ENCODE peak calls at places on chromosomes 7 and 10, in four cellular contexts. One of them, this sample, is unnamed.

GRCh38 chr10:110864662-110865140 is 7.0 kb upstream of the PDCD4 start:
- DNase-seq in RWPE1: no peak
- DNase-seq in astrocyte of the cerebellum: no peak
- DNase-seq in CD4-positive, alpha-beta T cell: peak
- DNase-seq in this sample: no peak

GRCh38 chr7:157302314-157302711 is 34.5 kb upstream of the DNAJB6 start:
- DNase-seq in RWPE1: no peak
- DNase-seq in astrocyte of the cerebellum: no peak
- DNase-seq in CD4-positive, alpha-beta T cell: peak
- DNase-seq in this sample: no peak

GRCh38 chr7:94395141-94396041 is 696 bp downstream of the COL1A2 start:
- DNase-seq in RWPE1: peak
- DNase-seq in astrocyte of the cerebellum: peak
- DNase-seq in CD4-positive, alpha-beta T cell: no peak
- DNase-seq in this sample: peak

GRCh38 chr7:79507161-79507560 is 53.7 kb upstream of the MAGI2 start:
- DNase-seq in RWPE1: no peak
- DNase-seq in astrocyte of the cerebellum: no peak
- DNase-seq in CD4-positive, alpha-beta T cell: no peak
- DNase-seq in this sample: no peak

GRCh38 chr10:96606216-96606615 is 19.4 kb upstream of the TM9SF3 start:
- DNase-seq in RWPE1: no peak
- DNase-seq in astrocyte of the cerebellum: no peak
- DNase-seq in CD4-positive, alpha-beta T cell: no peak
- DNase-seq in this sample: no peak

GRCh38 chr10:43691503-43691902 is 42.8 kb upstream of the ZNF32 start:
- DNase-seq in RWPE1: no peak
- DNase-seq in astrocyte of the cerebellum: no peak
- DNase-seq in CD4-positive, alpha-beta T cell: no peak
- DNase-seq in this sample: no peak

GRCh38 chr7:138875794-138876193 is 77.8 kb upstream of the ATP6V0A4 start:
- DNase-seq in RWPE1: no peak
- DNase-seq in astrocyte of the cerebellum: no peak
- DNase-seq in CD4-positive, alpha-beta T cell: peak
- DNase-seq in this sample: no peak

GRCh38 chr10:124123141-124123540 is 29.7 kb upstream of the CHST15 start:
- DNase-seq in RWPE1: no peak
- DNase-seq in astrocyte of the cerebellum: no peak
- DNase-seq in CD4-positive, alpha-beta T cell: no peak
- DNase-seq in this sample: no peak

GRCh38 chr10:12594448-12594944 is 245.1 kb downstream of the CAMK1D start:
- DNase-seq in RWPE1: no peak
- DNase-seq in astrocyte of the cerebellum: no peak
- DNase-seq in CD4-positive, alpha-beta T cell: peak
- DNase-seq in this sample: no peak

GRCh38 chr10:88728107-88728763 is 22.2 kb downstream of the LIPK start:
- DNase-seq in RWPE1: no peak
- DNase-seq in astrocyte of the cerebellum: no peak
- DNase-seq in CD4-positive, alpha-beta T cell: peak
- DNase-seq in this sample: no peak

GRCh38 chr10:6416892-6417512 is 163.1 kb downstream of the PRKCQ start:
- DNase-seq in RWPE1: peak
- DNase-seq in astrocyte of the cerebellum: peak
- DNase-seq in CD4-positive, alpha-beta T cell: no peak
- DNase-seq in this sample: no peak

GRCh38 chr7:113367187-113367586 is 248.8 kb upstream of the SMIM30 start:
- DNase-seq in RWPE1: no peak
- DNase-seq in astrocyte of the cerebellum: peak
- DNase-seq in CD4-positive, alpha-beta T cell: no peak
- DNase-seq in this sample: no peak

GRCh38 chr7:139680676-139681462 is 96.9 kb downstream of the HIPK2 start:
- DNase-seq in RWPE1: peak
- DNase-seq in astrocyte of the cerebellum: peak
- DNase-seq in CD4-positive, alpha-beta T cell: peak
- DNase-seq in this sample: no peak

GRCh38 chr7:17043012-17043877 is 161.5 kb upstream of the AGR3 start:
- DNase-seq in RWPE1: no peak
- DNase-seq in astrocyte of the cerebellum: no peak
- DNase-seq in CD4-positive, alpha-beta T cell: no peak
- DNase-seq in this sample: no peak

GRCh38 chr7:95583834-95584621 is 12.3 kb downstream of the PDK4 start:
- DNase-seq in RWPE1: no peak
- DNase-seq in astrocyte of the cerebellum: no peak
- DNase-seq in CD4-positive, alpha-beta T cell: no peak
- DNase-seq in this sample: no peak

GRCh38 chr7:135238112-135238744 is 4.6 kb downstream of the STRA8 start:
- DNase-seq in RWPE1: no peak
- DNase-seq in astrocyte of the cerebellum: no peak
- DNase-seq in CD4-positive, alpha-beta T cell: peak
- DNase-seq in this sample: no peak
- TF ChIP-seq CTCF in RWPE1: no peak
- TF ChIP-seq CTCF in astrocyte of the cerebellum: peak
- TF ChIP-seq CTCF in CD4-positive, alpha-beta T cell: no peak
- TF ChIP-seq CTCF in this sample: no peak

DNA sequence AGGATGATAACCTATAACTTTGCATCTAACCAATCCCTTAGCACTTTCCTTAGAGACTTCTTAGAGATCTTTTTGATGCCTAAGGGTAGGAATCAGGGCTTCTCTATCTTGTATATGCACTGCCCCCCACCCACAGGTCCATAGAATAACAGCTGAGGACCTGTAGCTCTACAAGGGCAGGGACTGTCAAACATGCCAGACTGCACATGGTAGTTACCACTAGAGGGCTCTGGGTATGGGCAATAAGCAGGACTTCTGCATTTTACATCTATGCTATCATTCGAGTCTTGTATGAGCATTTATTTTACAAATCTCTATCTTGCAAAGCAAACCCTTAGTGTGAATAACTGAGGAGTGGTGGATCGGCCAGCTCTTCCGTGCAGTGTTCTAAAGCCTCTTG is 219.1 kb downstream of the WDR11 start:
- DNase-seq in RWPE1: no peak
- DNase-seq in astrocyte of the cerebellum: no peak
- DNase-seq in CD4-positive, alpha-beta T cell: no peak
- DNase-seq in this sample: no peak
- TF ChIP-seq CTCF in RWPE1: no peak
- TF ChIP-seq CTCF in astrocyte of the cerebellum: no peak
- TF ChIP-seq CTCF in CD4-positive, alpha-beta T cell: no peak
- TF ChIP-seq CTCF in this sample: peak

DNA sequence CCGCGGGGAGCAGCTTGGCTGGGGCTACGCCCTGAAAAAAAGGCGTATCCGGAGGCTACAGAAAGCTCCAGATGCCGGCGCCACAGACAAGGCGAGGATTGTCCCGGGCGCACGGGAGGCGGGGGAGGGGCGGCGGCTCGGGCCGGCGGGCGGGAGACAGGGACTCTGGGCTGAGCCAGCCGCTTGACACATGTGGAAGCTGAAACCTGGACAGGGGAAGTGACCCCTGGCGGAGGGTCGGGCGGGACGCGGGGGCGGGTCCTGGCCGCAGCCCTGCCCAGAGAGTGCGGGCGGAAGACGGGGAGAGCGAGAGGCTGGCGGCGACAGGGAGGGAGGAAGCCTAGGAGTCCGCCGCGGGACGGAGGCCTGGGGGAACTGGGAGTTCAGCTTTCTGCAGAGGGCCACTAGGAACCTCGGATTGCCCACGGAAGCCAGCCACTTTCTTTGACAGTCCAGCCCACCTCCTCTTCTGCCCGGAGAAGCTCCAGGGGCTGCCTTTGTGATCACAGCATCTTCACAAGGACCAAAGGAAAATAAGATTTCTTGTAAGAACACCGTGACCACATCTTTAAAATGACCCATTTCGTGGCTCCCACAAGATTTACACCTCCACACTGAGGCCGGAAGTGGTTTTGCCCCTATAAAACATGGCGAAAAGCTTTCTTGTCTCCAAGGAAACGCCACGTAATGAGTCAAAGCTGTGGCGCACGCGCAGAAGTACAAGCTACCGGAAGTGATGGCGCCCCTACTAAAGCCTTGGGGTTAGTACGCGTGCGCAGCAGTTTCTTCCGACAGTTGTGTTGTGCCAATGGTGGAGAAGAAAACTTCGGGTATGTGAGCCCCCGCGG is at the start of the genes PLOD3 and ZNHIT1:
- DNase-seq in RWPE1: peak
- DNase-seq in astrocyte of the cerebellum: peak
- DNase-seq in CD4-positive, alpha-beta T cell: peak
- DNase-seq in this sample: peak
- TF ChIP-seq CTCF in RWPE1: no peak
- TF ChIP-seq CTCF in astrocyte of the cerebellum: no peak
- TF ChIP-seq CTCF in CD4-positive, alpha-beta T cell: no peak
- TF ChIP-seq CTCF in this sample: no peak

DNA sequence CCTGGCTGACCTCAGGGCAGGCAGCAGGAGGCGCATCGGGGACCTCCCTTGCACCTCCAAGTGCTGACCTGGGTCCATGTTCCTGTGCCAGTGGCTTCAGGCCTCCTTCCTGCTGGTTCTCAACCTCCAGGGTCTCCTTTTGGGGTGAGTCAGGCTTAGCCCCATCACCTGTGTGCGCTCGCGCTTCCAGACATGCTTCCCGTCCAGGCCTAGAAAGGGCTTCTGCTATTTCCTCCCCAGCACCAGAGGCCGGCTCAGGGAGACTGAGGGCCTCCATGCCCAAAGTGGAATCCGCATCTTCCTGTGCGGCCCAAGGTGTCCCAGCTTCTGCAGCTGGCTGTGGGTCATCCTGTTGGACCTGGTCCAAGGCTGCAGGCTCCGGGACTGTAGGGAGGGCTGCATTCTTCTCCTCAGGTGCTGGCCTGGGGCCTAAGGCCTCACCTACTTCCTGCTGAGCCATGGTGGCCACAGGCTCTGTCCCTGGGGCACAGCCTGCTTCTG is 5.9 kb downstream of the NACAD start:
- DNase-seq in RWPE1: no peak
- DNase-seq in astrocyte of the cerebellum: no peak
- DNase-seq in CD4-positive, alpha-beta T cell: no peak
- DNase-seq in this sample: no peak
- TF ChIP-seq CTCF in RWPE1: no peak
- TF ChIP-seq CTCF in astrocyte of the cerebellum: no peak
- TF ChIP-seq CTCF in CD4-positive, alpha-beta T cell: no peak
- TF ChIP-seq CTCF in this sample: no peak

DNA sequence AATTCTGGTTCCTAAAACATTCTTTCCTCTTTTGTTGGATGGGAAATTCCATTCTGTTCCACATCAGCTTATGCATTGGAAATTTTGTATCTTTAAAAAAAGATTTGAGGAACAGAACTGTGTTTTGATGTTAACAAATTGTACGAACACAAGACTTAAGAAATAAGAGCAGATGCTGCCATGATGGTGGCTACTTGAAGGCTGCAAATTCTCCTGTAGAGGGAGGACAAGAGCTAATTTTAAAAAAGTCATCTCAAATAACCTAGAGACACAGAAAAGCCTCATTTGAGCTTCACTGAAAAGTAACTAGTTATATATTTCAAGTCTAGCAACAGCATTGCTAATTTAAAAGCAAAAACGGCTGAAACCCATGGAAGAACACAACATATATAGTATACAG is 29.8 kb downstream of the NDUFB2 start:
- DNase-seq in RWPE1: no peak
- DNase-seq in astrocyte of the cerebellum: peak
- DNase-seq in CD4-positive, alpha-beta T cell: no peak
- DNase-seq in this sample: no peak
- TF ChIP-seq CTCF in RWPE1: peak
- TF ChIP-seq CTCF in astrocyte of the cerebellum: peak
- TF ChIP-seq CTCF in CD4-positive, alpha-beta T cell: no peak
- TF ChIP-seq CTCF in this sample: peak

DNA sequence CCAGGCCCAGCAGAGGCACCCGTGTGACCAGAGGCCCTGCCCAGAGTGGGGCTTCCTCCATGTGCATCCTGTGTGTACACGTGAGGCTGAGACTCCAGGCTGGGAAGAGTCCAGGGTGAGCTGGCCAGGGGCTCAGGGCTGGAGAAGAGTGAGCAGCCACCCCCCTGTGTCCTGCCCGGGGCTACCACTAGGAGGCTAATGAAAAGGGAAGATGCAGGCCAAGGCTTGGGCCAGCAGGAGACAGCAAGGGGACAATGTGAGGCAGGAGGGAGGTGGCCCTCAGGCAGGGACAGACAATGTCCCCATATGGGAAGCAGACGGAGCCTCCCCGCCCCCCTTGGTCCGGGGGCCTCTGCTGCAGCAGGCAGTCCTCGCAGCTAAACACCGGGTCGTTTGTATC is 102.0 kb downstream of the HIF1AN start:
- DNase-seq in RWPE1: no peak
- DNase-seq in astrocyte of the cerebellum: no peak
- DNase-seq in CD4-positive, alpha-beta T cell: no peak
- DNase-seq in this sample: no peak
- TF ChIP-seq CTCF in RWPE1: no peak
- TF ChIP-seq CTCF in astrocyte of the cerebellum: peak
- TF ChIP-seq CTCF in CD4-positive, alpha-beta T cell: no peak
- TF ChIP-seq CTCF in this sample: no peak

GRCh38 chr10:129583831-129584230 is 116.8 kb downstream of the MGMT start:
- DNase-seq in RWPE1: no peak
- DNase-seq in astrocyte of the cerebellum: no peak
- DNase-seq in CD4-positive, alpha-beta T cell: no peak
- DNase-seq in this sample: no peak

GRCh38 chr10:129589546-129589945 is 122.5 kb downstream of the MGMT start:
- DNase-seq in RWPE1: no peak
- DNase-seq in astrocyte of the cerebellum: no peak
- DNase-seq in CD4-positive, alpha-beta T cell: no peak
- DNase-seq in this sample: no peak

GRCh38 chr10:129581836-129582235 is 114.8 kb downstream of the MGMT start:
- DNase-seq in RWPE1: no peak
- DNase-seq in astrocyte of the cerebellum: no peak
- DNase-seq in CD4-positive, alpha-beta T cell: no peak
- DNase-seq in this sample: no peak

DNA sequence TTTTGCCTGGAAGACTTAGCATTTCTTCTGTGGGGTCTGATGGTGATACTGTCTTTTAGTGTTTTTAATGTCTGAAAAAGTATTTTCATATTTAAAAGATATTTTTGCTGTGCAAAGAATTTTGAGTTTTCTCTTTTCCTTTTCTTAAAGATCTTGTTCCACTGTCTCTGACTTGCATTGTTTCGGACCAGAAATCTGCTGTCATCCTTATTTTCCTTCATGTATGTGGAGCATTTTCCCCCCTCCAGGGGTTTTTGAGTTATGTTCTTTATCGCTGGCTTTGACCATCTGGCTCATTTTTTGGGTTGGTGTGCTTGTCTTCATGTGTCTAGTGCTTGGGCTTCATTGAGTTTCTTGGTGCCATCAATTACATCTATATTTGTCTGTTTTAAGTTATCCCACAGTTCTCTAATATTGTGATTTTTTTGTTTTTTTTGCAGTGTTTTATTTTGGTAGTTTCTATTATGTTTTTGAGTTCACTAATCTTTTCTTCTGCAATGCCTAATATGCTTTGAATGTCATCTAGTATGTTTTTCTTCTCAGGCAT is 119.9 kb downstream of the MGMT start:
- DNase-seq in RWPE1: no peak
- DNase-seq in astrocyte of the cerebellum: no peak
- DNase-seq in CD4-positive, alpha-beta T cell: no peak
- DNase-seq in this sample: no peak
- TF ChIP-seq CTCF in RWPE1: no peak
- TF ChIP-seq CTCF in astrocyte of the cerebellum: no peak
- TF ChIP-seq CTCF in CD4-positive, alpha-beta T cell: no peak
- TF ChIP-seq CTCF in this sample: no peak

GRCh38 chr7:81501220-81501619 is 268.6 kb downstream of the HGF start:
- DNase-seq in RWPE1: no peak
- DNase-seq in astrocyte of the cerebellum: peak
- DNase-seq in CD4-positive, alpha-beta T cell: no peak
- DNase-seq in this sample: no peak
- TF ChIP-seq CTCF in RWPE1: peak
- TF ChIP-seq CTCF in astrocyte of the cerebellum: peak
- TF ChIP-seq CTCF in CD4-positive, alpha-beta T cell: no peak
- TF ChIP-seq CTCF in this sample: peak